ENCODE peak calls at places on chromosomes 5 and 9, in seven cellular contexts. N, A, Y, T, H, E and X are unnamed samples.
A peak's percentile ranks its signal among the peaks of the same experiment; 100 is the strongest.

GRCh38 chr5:132883261-132883834 is 9.9 kb downstream of the LEAP2 start:
- DNase-seq in H (peak; percentile 78), E (peak; percentile 52), A (peak; percentile 9), Y (no peak), T (peak; percentile 72), N (peak; percentile 78), X (peak; percentile 81)

GRCh38 chr9:91243029-91243428 is 118.7 kb downstream of the AUH start:
- DNase-seq in N (no peak), H (no peak), E (no peak), T (no peak), Y (no peak), A (no peak), X (no peak)

GRCh38 chr5:67315082-67315801 is 118.6 kb upstream of the CD180 start:
- DNase-seq in N (no peak), Y (no peak), A (no peak), T (peak; percentile 58), H (peak; percentile 65), E (no peak), X (peak; percentile 39)

GRCh38 chr5:151619812-151620462 is 28.8 kb upstream of the FAT2 start:
- DNase-seq in E (no peak), Y (no peak), T (peak; percentile 16), H (no peak), A (no peak), N (no peak), X (no peak)

GRCh38 chr5:156402387-156402921 is 75.5 kb downstream of the SGCD start:
- DNase-seq in T (no peak), N (no peak), H (no peak), E (no peak), Y (peak; percentile 27), A (peak; percentile 44), X (peak; percentile 64)

GRCh38 chr5:21152611-21153010 is 1164.6 kb upstream of the CDH18 start:
- DNase-seq in N (no peak), T (peak; percentile 96), E (no peak), A (no peak), Y (no peak), H (no peak), X (peak; percentile 95)

GRCh38 chr5:10825897-10826644 is 65.0 kb upstream of the DAP start:
- DNase-seq in T (no peak), E (no peak), Y (no peak), H (no peak), A (no peak), N (no peak), X (peak; percentile 54)

GRCh38 chr9:28491121-28491520 is 917.8 kb upstream of the C9orf72 start:
- DNase-seq in A (no peak), E (no peak), H (no peak), T (no peak), N (no peak), Y (no peak), X (no peak)

GRCh38 chr5:175516933-175517823 is 38.8 kb downstream of the SFXN1 start:
- DNase-seq in N (no peak), Y (no peak), H (no peak), E (no peak), A (no peak), T (no peak), X (no peak)

GRCh38 chr9:98120476-98120875 is 1.5 kb upstream of the TRIM14 start:
- DNase-seq in H (no peak), E (no peak), Y (no peak), T (no peak), N (no peak), A (no peak), X (peak; percentile 29)

GRCh38 chr5:15791859-15792258 is 291.9 kb downstream of the FBXL7 start:
- DNase-seq in A (no peak), H (peak; percentile 59), E (no peak), T (no peak), N (no peak), Y (no peak), X (no peak)

GRCh38 chr5:94288937-94289336 is 329.5 kb downstream of the KIAA0825 start:
- DNase-seq in Y (no peak), T (no peak), A (no peak), N (no peak), H (peak; percentile 69), E (no peak), X (no peak)

GRCh38 chr5:132425009-132425937 is 55.8 kb downstream of the SLC22A5 start:
- DNase-seq in Y (peak; percentile 65), N (no peak), T (no peak), E (no peak), A (no peak), H (peak; percentile 79), X (no peak)

GRCh38 chr9:136052991-136053756 is 41.9 kb downstream of the NACC2 start:
- DNase-seq in H (no peak), N (peak; percentile 14), Y (no peak), A (no peak), T (no peak), E (no peak), X (peak; percentile 60)

GRCh38 chr5:150778517-150779396 is at the start of gene SMIM3:
- DNase-seq in A (no peak), E (no peak), T (peak; percentile 80), N (peak; percentile 47), Y (peak; percentile 74), H (peak; percentile 90), X (peak; percentile 61)

GRCh38 chr5:54148062-54148461 is 162.3 kb downstream of the ARL15 start:
- DNase-seq in T (peak; percentile 2), A (no peak), Y (no peak), E (no peak), N (no peak), H (peak; percentile 24), X (peak; percentile 81)